ENCODE peak calls at places on chromosome 16, in six cellular contexts. M, W, Q, S, F and I are unnamed samples.

GRCh38 chr16:55943257-55943656 is 68.1 kb upstream of the CES5A start:
- DNase-seq in M (no peak), W (no peak), Q (no peak), S (no peak), F (no peak), I (no peak)

GRCh38 chr16:56965149-56965938 is 3.6 kb downstream of the CETP start:
- DNase-seq in M (no peak), W (peak), Q (no peak), S (no peak), F (no peak), I (no peak)

GRCh38 chr16:89288966-89289365 is 71.5 kb downstream of the ZNF778 start:
- DNase-seq in M (no peak), W (no peak), Q (no peak), S (no peak), F (no peak), I (no peak)

GRCh38 chr16:15996432-15997109 is 47.2 kb downstream of the ABCC1 start:
- DNase-seq in M (peak), W (peak), Q (peak), S (no peak), F (no peak), I (no peak)

GRCh38 chr16:67327774-67328173 is 1.2 kb downstream of the LRRC36 start:
- DNase-seq in M (no peak), W (no peak), Q (no peak), S (no peak), F (no peak), I (no peak)

GRCh38 chr16:79850348-79850747 is 249.8 kb upstream of the MAF start:
- DNase-seq in M (no peak), W (no peak), Q (no peak), S (no peak), F (no peak), I (no peak)

GRCh38 chr16:27253526-27253930 is 15.0 kb downstream of the NSMCE1 start:
- DNase-seq in M (no peak), W (no peak), Q (no peak), S (no peak), F (no peak), I (no peak)

GRCh38 chr16:74896389-74897370 is 88.2 kb downstream of the WDR59 start:
- DNase-seq in M (peak), W (peak), Q (no peak), S (no peak), F (no peak), I (no peak)

GRCh38 chr16:58670177-58670576 is 14.4 kb downstream of the SLC38A7 start:
- DNase-seq in M (no peak), W (no peak), Q (no peak), S (no peak), F (no peak), I (no peak)

GRCh38 chr16:79381552-79382042 is 218.9 kb downstream of the MAF start:
- DNase-seq in M (no peak), W (peak), Q (no peak), S (peak), F (no peak), I (peak)